ENCODE peak calls at places on chromosome 15, in eight cellular contexts. K, A, V, P, L, I, T and F are unnamed samples.

GRCh38 chr15:72493220-72493619 is 19.1 kb downstream of the ARIH1 start:
- DNase-seq in A (no peak), L (no peak), T (no peak), V (no peak), I (no peak), K (no peak), P (no peak), F (no peak)

GRCh38 chr15:99932676-99933402 is 199.6 kb upstream of the LYSMD4 start:
- DNase-seq in V (no peak), T (no peak), P (no peak), K (no peak), A (no peak), I (no peak), L (peak), F (no peak)

GRCh38 chr15:60905587-60905986 is 323.5 kb downstream of the RORA start:
- DNase-seq in A (no peak), V (no peak), I (no peak), T (no peak), L (no peak), P (no peak), K (no peak), F (peak)

GRCh38 chr15:101368868-101369642 is 74.0 kb upstream of the SNRPA1 start:
- DNase-seq in L (peak), V (no peak), K (no peak), A (no peak), P (no peak), I (no peak), T (no peak), F (no peak)

GRCh38 chr15:100879461-100880138 is at the start of gene ALDH1A3:
- DNase-seq in T (no peak), I (no peak), L (peak), A (peak), V (peak), P (no peak), K (no peak), F (no peak)

GRCh38 chr15:74817370-74817737 is 4.7 kb downstream of the LMAN1L start:
- DNase-seq in A (peak), P (no peak), K (no peak), T (no peak), I (no peak), L (peak), V (peak), F (no peak)

GRCh38 chr15:58331903-58332675 is 99.7 kb upstream of the LIPC start:
- DNase-seq in L (peak), V (peak), A (peak), K (peak), I (peak), T (peak), P (peak), F (peak)

GRCh38 chr15:95922431-95922830 is 408.1 kb upstream of the NR2F2 start:
- DNase-seq in I (no peak), T (no peak), K (no peak), V (no peak), P (no peak), A (no peak), L (no peak), F (no peak)

GRCh38 chr15:56524915-56525314 is 60.0 kb upstream of the MNS1 start:
- DNase-seq in K (no peak), I (no peak), T (no peak), V (peak), P (no peak), A (peak), L (no peak), F (no peak)

GRCh38 chr15:33201376-33202189 is 7.1 kb upstream of the FMN1 start:
- DNase-seq in K (peak), V (peak), I (peak), T (peak), L (no peak), P (no peak), A (peak), F (peak)

GRCh38 chr15:76298986-76299385 is 12.3 kb downstream of the ETFA start:
- DNase-seq in A (no peak), I (no peak), V (no peak), T (no peak), P (no peak), K (no peak), L (no peak), F (no peak)

GRCh38 chr15:68871507-68871906 is 50.8 kb upstream of the ANP32A start:
- DNase-seq in P (no peak), L (no peak), V (no peak), I (no peak), K (no peak), A (no peak), T (no peak), F (no peak)

GRCh38 chr15:85116925-85117646 is 135.4 kb downstream of the PDE8A start:
- DNase-seq in P (no peak), L (no peak), V (peak), K (no peak), T (no peak), I (no peak), A (no peak), F (no peak)

GRCh38 chr15:56877591-56877990 is 40.9 kb upstream of the TCF12 start:
- DNase-seq in I (no peak), T (no peak), L (no peak), P (peak), A (peak), K (no peak), V (peak), F (no peak)

GRCh38 chr15:67690936-67691335 is 134.4 kb upstream of the SKOR1 start:
- DNase-seq in V (peak), A (peak), P (no peak), T (no peak), I (no peak), K (no peak), L (no peak), F (no peak)

GRCh38 chr15:81531141-81531592 is 157.2 kb upstream of the TMC3 start:
- DNase-seq in I (no peak), K (no peak), L (no peak), T (no peak), V (peak), A (no peak), P (no peak), F (no peak)

GRCh38 chr15:101689901-101690300 is 34.4 kb downstream of the TARS3 start:
- DNase-seq in P (no peak), L (no peak), K (no peak), V (peak), A (no peak), T (no peak), I (peak), F (no peak)

GRCh38 chr15:41660235-41661077 is at the start of gene MGA:
- DNase-seq in V (peak), K (peak), P (peak), T (peak), A (peak), I (peak), L (peak), F (peak)

GRCh38 chr15:55873024-55873745 is 120.2 kb downstream of the NEDD4 start:
- DNase-seq in V (peak), K (no peak), I (no peak), P (no peak), L (no peak), T (no peak), A (no peak), F (no peak)

GRCh38 chr15:92541197-92542190 is 114.1 kb downstream of the FAM174B start:
- DNase-seq in T (no peak), V (no peak), A (peak), P (no peak), I (no peak), L (peak), K (no peak), F (no peak)

GRCh38 chr15:36644156-36644896 is 64.9 kb downstream of the CDIN1 start:
- DNase-seq in I (no peak), T (no peak), L (no peak), P (no peak), A (no peak), K (no peak), V (no peak), F (no peak)

GRCh38 chr15:101012326-101013040 is 93.3 kb downstream of the LRRK1 start:
- DNase-seq in I (peak), P (no peak), V (no peak), A (no peak), K (no peak), T (no peak), L (no peak), F (no peak)

GRCh38 chr15:75235760-75236729 is 22.1 kb upstream of the GOLGA6C start:
- DNase-seq in L (peak), A (no peak), T (no peak), P (no peak), I (no peak), V (no peak), K (no peak), F (no peak)

GRCh38 chr15:38226867-38227266 is 25.8 kb upstream of the SPRED1 start:
- DNase-seq in P (no peak), I (no peak), K (no peak), A (peak), T (no peak), L (no peak), V (peak), F (no peak)

GRCh38 chr15:88391700-88392099 is 75.5 kb downstream of the MRPL46 start:
- DNase-seq in K (no peak), A (no peak), V (no peak), I (no peak), L (no peak), P (no peak), T (no peak), F (no peak)

GRCh38 chr15:80059786-80060489 is 462 bp downstream of the ZFAND6 start:
- DNase-seq in A (peak), P (peak), L (no peak), I (no peak), T (peak), K (peak), V (peak), F (peak)

GRCh38 chr15:41936649-41937567 is 35.4 kb downstream of the EHD4 start:
- DNase-seq in K (peak), A (no peak), L (no peak), I (peak), V (peak), P (peak), T (peak), F (peak)

GRCh38 chr15:63041982-63042878 is at the start of gene TPM1:
- DNase-seq in A (peak), L (peak), P (no peak), I (peak), K (no peak), T (no peak), V (peak), F (no peak)

GRCh38 chr15:69080203-69080957 is 65.9 kb downstream of the NOX5 start:
- DNase-seq in P (no peak), L (no peak), T (no peak), A (no peak), V (peak), K (no peak), I (no peak), F (no peak)

GRCh38 chr15:38896652-38897051 is 332.0 kb upstream of the RASGRP1 start:
- DNase-seq in L (no peak), K (no peak), P (no peak), V (peak), T (no peak), A (peak), I (no peak), F (no peak)

GRCh38 chr15:67825880-67826716 is 789 bp downstream of the SKOR1 start:
- DNase-seq in P (no peak), L (no peak), K (no peak), I (no peak), V (no peak), T (no peak), A (no peak), F (no peak)

GRCh38 chr15:64524778-64525177 is 64.4 kb downstream of the ZNF609 start:
- DNase-seq in L (no peak), K (no peak), V (no peak), A (peak), T (no peak), I (no peak), P (no peak), F (no peak)

GRCh38 chr15:61128343-61128742 is 100.8 kb downstream of the RORA start:
- DNase-seq in A (no peak), L (no peak), K (no peak), T (no peak), I (no peak), V (no peak), P (no peak), F (no peak)

GRCh38 chr15:82807920-82808633 is 1.4 kb upstream of the WHAMM start:
- DNase-seq in L (no peak), T (no peak), P (no peak), V (no peak), K (no peak), A (no peak), I (no peak), F (no peak)

GRCh38 chr15:80594091-80594889 is 100.8 kb upstream of the ABHD17C start:
- DNase-seq in K (no peak), I (no peak), A (no peak), L (no peak), V (no peak), P (no peak), T (no peak), F (no peak)

GRCh38 chr15:22979069-22979698 is 984 bp downstream of the CYFIP1 start:
- DNase-seq in T (peak), I (peak), P (no peak), A (peak), L (peak), K (no peak), V (peak), F (no peak)

GRCh38 chr15:76208084-76208785 is 103.0 kb downstream of the ETFA start:
- DNase-seq in A (no peak), K (no peak), P (no peak), T (no peak), L (no peak), I (no peak), V (no peak), F (no peak)